ENCODE peak calls at places on chromosomes 11 and 22, in six cellular contexts. One of them, this sample, is unnamed.

GRCh38 chr11:34214961-34215805 is 109.8 kb downstream of the NAT10 start:
- DNase-seq in IMR-90: peak
- DNase-seq in skeletal muscle cell: no peak
- DNase-seq in fibroblast of lung: peak
- DNase-seq in HEK293T: no peak
- DNase-seq in pancreas: no peak
- DNase-seq in this sample: peak

GRCh38 chr11:99614353-99614752 is 593.6 kb downstream of the CNTN5 start:
- DNase-seq in IMR-90: no peak
- DNase-seq in fibroblast of lung: no peak
- DNase-seq in HEK293T: no peak
- DNase-seq in skeletal muscle cell: no peak
- DNase-seq in pancreas: no peak
- DNase-seq in this sample: no peak

GRCh38 chr11:74320538-74320937 is 9.1 kb upstream of the P4HA3 start:
- DNase-seq in HEK293T: no peak
- DNase-seq in IMR-90: peak
- DNase-seq in fibroblast of lung: no peak
- DNase-seq in pancreas: no peak
- DNase-seq in skeletal muscle cell: no peak
- DNase-seq in this sample: no peak

GRCh38 chr11:94924074-94925031 is 49.0 kb downstream of the CWC15 start:
- DNase-seq in fibroblast of lung: peak
- DNase-seq in skeletal muscle cell: no peak
- DNase-seq in pancreas: no peak
- DNase-seq in HEK293T: no peak
- DNase-seq in IMR-90: peak
- DNase-seq in this sample: no peak

GRCh38 chr11:2563216-2564007 is 118.6 kb downstream of the KCNQ1 start:
- DNase-seq in IMR-90: no peak
- DNase-seq in fibroblast of lung: no peak
- DNase-seq in pancreas: peak
- DNase-seq in skeletal muscle cell: no peak
- DNase-seq in HEK293T: no peak
- DNase-seq in this sample: no peak

GRCh38 chr11:103880968-103881367 is 155.5 kb upstream of the DDI1 start:
- DNase-seq in IMR-90: no peak
- DNase-seq in fibroblast of lung: no peak
- DNase-seq in pancreas: no peak
- DNase-seq in skeletal muscle cell: no peak
- DNase-seq in HEK293T: no peak
- DNase-seq in this sample: no peak

GRCh38 chr11:95939091-95939490 is 15.2 kb upstream of the MTMR2 start:
- DNase-seq in skeletal muscle cell: no peak
- DNase-seq in HEK293T: no peak
- DNase-seq in IMR-90: peak
- DNase-seq in fibroblast of lung: no peak
- DNase-seq in pancreas: no peak
- DNase-seq in this sample: no peak

GRCh38 chr11:83033972-83034672 is 37.6 kb downstream of the RAB30 start:
- DNase-seq in HEK293T: no peak
- DNase-seq in fibroblast of lung: peak
- DNase-seq in skeletal muscle cell: peak
- DNase-seq in IMR-90: peak
- DNase-seq in pancreas: peak
- DNase-seq in this sample: no peak

GRCh38 chr11:124075841-124076571 is 34.9 kb upstream of the OR10G7 start:
- DNase-seq in fibroblast of lung: no peak
- DNase-seq in pancreas: peak
- DNase-seq in IMR-90: no peak
- DNase-seq in HEK293T: no peak
- DNase-seq in skeletal muscle cell: no peak
- DNase-seq in this sample: no peak

GRCh38 chr11:116990061-116990473 is 108.2 kb downstream of the SIK3 start:
- DNase-seq in HEK293T: no peak
- DNase-seq in IMR-90: peak
- DNase-seq in fibroblast of lung: peak
- DNase-seq in skeletal muscle cell: peak
- DNase-seq in pancreas: peak
- DNase-seq in this sample: peak

GRCh38 chr11:60931897-60932296 is 7.6 kb downstream of the TMEM132A start:
- DNase-seq in fibroblast of lung: no peak
- DNase-seq in HEK293T: no peak
- DNase-seq in IMR-90: no peak
- DNase-seq in skeletal muscle cell: no peak
- DNase-seq in pancreas: no peak
- DNase-seq in this sample: no peak

GRCh38 chr22:23827351-23827995 is 11.3 kb downstream of the DERL3 start:
- DNase-seq in IMR-90: no peak
- DNase-seq in skeletal muscle cell: no peak
- DNase-seq in HEK293T: no peak
- DNase-seq in fibroblast of lung: no peak
- DNase-seq in pancreas: no peak
- DNase-seq in this sample: no peak

This sample was measured in brain microvascular endothelial cell.